ENCODE peak calls at places on chromosomes 16 and 17, in nine cellular contexts. B is memory B cell; N is kidney glomerular epithelial cell; O is AG09319; E is activated T-cell treated with anti-CD3 and anti-CD28 coated beads, Interleukin-2, amount 50 U/mL, for 72 hours; Z is stimulated activated CD8-positive, alpha-beta memory T cell treated with anti-CD3 and anti-CD28 coated beads, Interleukin-4, amount 100 ng/mL, for 1 hour; T is stimulated activated CD4-positive, alpha-beta T cell treated with anti-CD3 and anti-CD28 coated beads, Interleukin-12 subunit alpha, Interleukin-12 subunit beta, amount 100 ng/mL, for 24 hours; W is substantia nigra; J is HEK293T. U is an unnamed sample.

GRCh38 chr17:48542114-48542955 is 2.6 kb downstream of the HOXB2 start:
- DNase-seq in J (no peak), N (peak; percentile 29), E (peak; percentile 23), B (no peak), T (no peak), W (no peak), Z (no peak), O (no peak), U (no peak)

GRCh38 chr17:71522383-71522782 is 598.4 kb upstream of the SOX9 start:
- DNase-seq in B (no peak), E (no peak), Z (no peak), O (no peak), W (no peak), T (no peak), J (no peak), N (peak; percentile 7), U (no peak)

GRCh38 chr16:26992661-26993365 is 73.9 kb upstream of the C16orf82 start:
- DNase-seq in J (no peak), T (no peak), E (no peak), N (no peak), Z (no peak), W (no peak), B (no peak), O (no peak), U (no peak)

GRCh38 chr17:50944054-50944901 is 78.1 kb upstream of the TOB1 start:
- DNase-seq in E (peak; percentile 83), J (peak; percentile 60), Z (peak; percentile 57), B (no peak), T (peak; percentile 57), N (peak; percentile 11), O (no peak), W (peak; percentile 77), U (peak; percentile 26)

GRCh38 chr16:3458852-3459361 is 15.4 kb downstream of the NAA60 start:
- DNase-seq in O (no peak), J (no peak), T (no peak), N (peak; percentile 69), W (no peak), Z (no peak), B (no peak), E (no peak), U (no peak)

GRCh38 chr17:44053130-44053872 is 13.2 kb downstream of the LSM12 start:
- DNase-seq in W (no peak), E (no peak), J (no peak), O (no peak), Z (no peak), B (no peak), N (no peak), T (no peak), U (no peak)

GRCh38 chr17:1379930-1380313 is 20.1 kb downstream of the YWHAE start:
- DNase-seq in E (peak; percentile 20), B (no peak), T (no peak), J (no peak), N (no peak), O (no peak), W (no peak), Z (no peak), U (no peak)

GRCh38 chr17:58507123-58507634 is 7.3 kb downstream of the MTMR4 start:
- DNase-seq in T (no peak), N (no peak), J (no peak), W (no peak), O (no peak), B (no peak), Z (no peak), E (no peak), U (no peak)

GRCh38 chr16:19167710-19168172 is 299 bp upstream of the SYT17 start:
- DNase-seq in B (peak; percentile 63), Z (no peak), W (peak; percentile 75), N (peak; percentile 10), T (no peak), O (no peak), E (peak; percentile 60), J (peak; percentile 87), U (peak; percentile 55)